ENCODE peak calls at places on chromosomes 3 and 15, in nine cellular contexts. I, J, T, X, D, G, N, A and Z are unnamed samples.

GRCh38 chr15:33639968-33640367 is 328.3 kb upstream of the CHRM5 start:
- DNase-seq in T (no peak), I (no peak), N (peak; percentile 44), G (no peak), X (no peak), J (no peak), A (no peak), D (no peak), Z (no peak)

GRCh38 chr15:69603369-69604049 is 150.9 kb downstream of the RPLP1 start:
- DNase-seq in N (no peak), X (no peak), T (no peak), A (no peak), D (no peak), I (no peak), J (no peak), G (no peak), Z (no peak)

GRCh38 chr3:170868577-170869239 is 1.3 kb downstream of the RPL22L1 start:
- DNase-seq in J (no peak), D (no peak), N (peak; percentile 9), X (no peak), G (no peak), T (no peak), I (no peak), A (no peak), Z (peak; percentile 21)

GRCh38 chr3:107523361-107524213 is 825 bp downstream of the BBX start:
- DNase-seq in A (peak; percentile 29), X (peak; percentile 57), T (peak; percentile 30), N (peak; percentile 71), D (peak; percentile 52), G (peak; percentile 32), J (no peak), I (peak; percentile 52), Z (peak; percentile 50)

GRCh38 chr3:137946341-137946973 is 63.5 kb upstream of the CLDN18 start:
- DNase-seq in I (peak; percentile 70), J (peak; percentile 18), T (peak; percentile 77), A (peak; percentile 73), N (peak; percentile 83), D (peak; percentile 69), G (peak; percentile 14), X (peak; percentile 69), Z (peak; percentile 85)

GRCh38 chr3:188021502-188022040 is 132.4 kb upstream of the LPP start:
- DNase-seq in A (no peak), G (no peak), X (no peak), J (no peak), D (peak; percentile 80), N (no peak), I (no peak), T (no peak), Z (no peak)

GRCh38 chr3:159039286-159039685 is 237.4 kb downstream of the MFSD1 start:
- DNase-seq in D (no peak), J (no peak), T (no peak), G (no peak), N (peak; percentile 6), I (no peak), A (peak; percentile 22), X (no peak), Z (no peak)

GRCh38 chr3:52039846-52040245 is 16.5 kb downstream of the DUSP7 start:
- DNase-seq in J (no peak), D (no peak), A (no peak), T (no peak), X (no peak), G (no peak), N (no peak), I (no peak), Z (no peak)

GRCh38 chr3:148319161-148319915 is 378.4 kb upstream of the AGTR1 start:
- DNase-seq in D (peak; percentile 83), A (peak; percentile 45), T (peak; percentile 15), N (peak; percentile 24), G (no peak), X (no peak), I (no peak), J (peak; percentile 48), Z (peak; percentile 86)

GRCh38 chr15:35692256-35692867 is 146.4 kb upstream of the DPH6 start:
- DNase-seq in D (peak; percentile 36), J (no peak), N (no peak), A (peak; percentile 13), T (no peak), G (no peak), X (no peak), I (no peak), Z (no peak)

GRCh38 chr15:69784808-69785550 is 312.7 kb downstream of the TLE3 start:
- DNase-seq in T (peak; percentile 56), N (no peak), J (no peak), A (peak; percentile 31), G (no peak), I (no peak), D (peak; percentile 71), X (no peak), Z (no peak)

GRCh38 chr3:39106281-39107055 is 959 bp downstream of the GORASP1 start:
- DNase-seq in N (no peak), J (no peak), G (no peak), I (no peak), X (no peak), D (peak; percentile 58), A (no peak), T (peak; percentile 49), Z (no peak)

GRCh38 chr3:179063945-179064560 is 7.6 kb downstream of the ZMAT3 start:
- DNase-seq in J (no peak), N (no peak), G (no peak), D (peak; percentile 88), X (no peak), T (no peak), I (no peak), A (peak; percentile 57), Z (no peak)

GRCh38 chr15:58584789-58585461 is 153.1 kb downstream of the LIPC start:
- DNase-seq in A (no peak), I (no peak), D (no peak), N (peak; percentile 11), X (no peak), T (no peak), G (no peak), J (no peak), Z (no peak)

GRCh38 chr3:177596822-177597271 is 399.6 kb upstream of the TBL1XR1 start:
- DNase-seq in I (no peak), T (peak; percentile 51), G (no peak), D (no peak), N (no peak), A (no peak), J (no peak), X (no peak), Z (no peak)

GRCh38 chr3:195897853-195898415 is 10.4 kb downstream of the TNK2 start:
- DNase-seq in N (no peak), T (no peak), J (no peak), I (no peak), A (peak; percentile 29), G (no peak), D (no peak), X (no peak), Z (no peak)

GRCh38 chr15:59137566-59137965 is 32.6 kb downstream of the CCNB2 start:
- DNase-seq in J (no peak), N (no peak), T (no peak), X (no peak), G (no peak), A (no peak), I (no peak), D (no peak), Z (no peak)

GRCh38 chr3:142976621-142977398 is 13.3 kb upstream of the PAQR9 start:
- DNase-seq in A (peak; percentile 96), J (no peak), D (peak; percentile 95), X (no peak), G (no peak), T (peak; percentile 85), N (no peak), I (peak; percentile 96), Z (no peak)

GRCh38 chr3:67947808-67948508 is 293.5 kb upstream of the SUCLG2 start:
- DNase-seq in T (no peak), N (no peak), G (no peak), I (peak; percentile 14), J (no peak), X (no peak), D (no peak), A (peak; percentile 35), Z (peak; percentile 90)